ENCODE peak calls at places on chromosomes 4 and X, in five cellular contexts. One of them, this sample, is unnamed.
A peak's percentile ranks its signal among the peaks of the same experiment; 100 is the strongest.

GRCh38 chr4:6987566-6987920 is 55.6 kb upstream of the TADA2B start:
- DNase-seq in H1: no peak
- DNase-seq in mammary epithelial cell: peak; percentile 81
- DNase-seq in K562: no peak
- DNase-seq in astrocyte: peak; percentile 21
- DNase-seq in this sample: peak; percentile 4

GRCh38 chr4:151098191-151098590 is 1.2 kb upstream of the RPS3A start:
- DNase-seq in K562: no peak
- DNase-seq in mammary epithelial cell: no peak
- DNase-seq in H1: no peak
- DNase-seq in astrocyte: no peak
- DNase-seq in this sample: no peak

GRCh38 chrX:29858714-29859113 is 356.6 kb upstream of the MAGEB2 start:
- DNase-seq in astrocyte: peak; percentile 52
- DNase-seq in H1: no peak
- DNase-seq in K562: no peak
- DNase-seq in mammary epithelial cell: peak; percentile 0
- DNase-seq in this sample: peak; percentile 8

GRCh38 chrX:53251307-53251706 is 26.3 kb upstream of the KDM5C start:
- DNase-seq in H1: no peak
- DNase-seq in K562: no peak
- DNase-seq in astrocyte: no peak
- DNase-seq in mammary epithelial cell: no peak
- DNase-seq in this sample: no peak

GRCh38 chr4:94668724-94669123 is 89.0 kb upstream of the BMPR1B start:
- DNase-seq in K562: no peak
- DNase-seq in H1: no peak
- DNase-seq in mammary epithelial cell: no peak
- DNase-seq in astrocyte: no peak
- DNase-seq in this sample: no peak

GRCh38 chr4:127155121-127155520 is 477.6 kb upstream of the INTU start:
- DNase-seq in K562: no peak
- DNase-seq in H1: no peak
- DNase-seq in mammary epithelial cell: no peak
- DNase-seq in astrocyte: no peak
- DNase-seq in this sample: no peak

GRCh38 chr4:54802336-54802735 is 144.6 kb downstream of the KIT start:
- DNase-seq in H1: no peak
- DNase-seq in K562: no peak
- DNase-seq in astrocyte: no peak
- DNase-seq in mammary epithelial cell: no peak
- DNase-seq in this sample: no peak

GRCh38 chr4:61580721-61581377 is 380.7 kb downstream of the ADGRL3 start:
- DNase-seq in K562: no peak
- DNase-seq in mammary epithelial cell: peak; percentile 55
- DNase-seq in H1: no peak
- DNase-seq in astrocyte: peak; percentile 14
- DNase-seq in this sample: peak; percentile 41

GRCh38 chr4:8319731-8320385 is 50.3 kb downstream of the HTRA3 start:
- DNase-seq in K562: no peak
- DNase-seq in astrocyte: peak; percentile 18
- DNase-seq in mammary epithelial cell: peak; percentile 37
- DNase-seq in H1: no peak
- DNase-seq in this sample: no peak

GRCh38 chr4:159446266-159446976 is 343.5 kb downstream of the RAPGEF2 start:
- DNase-seq in K562: peak; percentile 57
- DNase-seq in astrocyte: peak; percentile 68
- DNase-seq in mammary epithelial cell: peak; percentile 68
- DNase-seq in H1: peak; percentile 23
- DNase-seq in this sample: peak; percentile 80

GRCh38 chr4:1200425-1201035 is 28.1 kb upstream of the SPON2 start:
- DNase-seq in astrocyte: peak; percentile 82
- DNase-seq in H1: no peak
- DNase-seq in K562: no peak
- DNase-seq in mammary epithelial cell: no peak
- DNase-seq in this sample: no peak

GRCh38 chr4:94365304-94365703 is 22.7 kb upstream of the HPGDS start:
- DNase-seq in astrocyte: no peak
- DNase-seq in K562: no peak
- DNase-seq in mammary epithelial cell: no peak
- DNase-seq in H1: no peak
- DNase-seq in this sample: peak; percentile 62

GRCh38 chrX:129842510-129843208 is 1.0 kb downstream of the ZDHHC9 start:
- DNase-seq in H1: no peak
- DNase-seq in mammary epithelial cell: peak; percentile 17
- DNase-seq in astrocyte: peak; percentile 40
- DNase-seq in K562: no peak
- DNase-seq in this sample: peak; percentile 55

GRCh38 chr4:55121246-55121645 is 4.1 kb downstream of the KDR start:
- DNase-seq in H1: no peak
- DNase-seq in astrocyte: no peak
- DNase-seq in mammary epithelial cell: no peak
- DNase-seq in K562: no peak
- DNase-seq in this sample: peak; percentile 29

GRCh38 chr4:2937146-2937857 is 25.9 kb downstream of the NOP14 start:
- DNase-seq in astrocyte: peak; percentile 67
- DNase-seq in K562: no peak
- DNase-seq in H1: no peak
- DNase-seq in mammary epithelial cell: peak; percentile 98
- DNase-seq in this sample: peak; percentile 56

GRCh38 chrX:49106930-49107329 is 16.6 kb downstream of the GPKOW start:
- DNase-seq in H1: no peak
- DNase-seq in astrocyte: peak; percentile 26
- DNase-seq in K562: peak; percentile 37
- DNase-seq in mammary epithelial cell: no peak
- DNase-seq in this sample: peak; percentile 34

GRCh38 chrX:119762718-119763117 is 4.3 kb downstream of the SOWAHD start:
- DNase-seq in astrocyte: peak; percentile 29
- DNase-seq in H1: no peak
- DNase-seq in mammary epithelial cell: no peak
- DNase-seq in K562: no peak
- DNase-seq in this sample: no peak

GRCh38 chr4:1211951-1212545 is 36.9 kb downstream of the CTBP1 start:
- DNase-seq in K562: no peak
- DNase-seq in H1: no peak
- DNase-seq in mammary epithelial cell: no peak
- DNase-seq in astrocyte: no peak
- DNase-seq in this sample: no peak

GRCh38 chrX:1283750-1284149 is 15.1 kb downstream of the CSF2RA start:
- DNase-seq in H1: no peak
- DNase-seq in astrocyte: no peak
- DNase-seq in mammary epithelial cell: no peak
- DNase-seq in K562: no peak
- DNase-seq in this sample: no peak

GRCh38 chr4:175891863-175892262 is 79.8 kb upstream of the GPM6A start:
- DNase-seq in mammary epithelial cell: peak; percentile 2
- DNase-seq in H1: no peak
- DNase-seq in astrocyte: peak; percentile 26
- DNase-seq in K562: no peak
- DNase-seq in this sample: peak; percentile 67

GRCh38 chrX:72236841-72237240 is 2.0 kb downstream of the ERCC6L start:
- DNase-seq in mammary epithelial cell: no peak
- DNase-seq in astrocyte: no peak
- DNase-seq in K562: no peak
- DNase-seq in H1: no peak
- DNase-seq in this sample: peak; percentile 77

GRCh38 chr4:138696771-138697170 is 318.8 kb upstream of the NOCT start:
- DNase-seq in astrocyte: peak; percentile 18
- DNase-seq in K562: no peak
- DNase-seq in mammary epithelial cell: no peak
- DNase-seq in H1: no peak
- DNase-seq in this sample: no peak

GRCh38 chr4:94262163-94263016 is 54.7 kb downstream of the SMARCAD1 start:
- DNase-seq in K562: no peak
- DNase-seq in H1: no peak
- DNase-seq in mammary epithelial cell: peak; percentile 77
- DNase-seq in astrocyte: no peak
- DNase-seq in this sample: no peak

GRCh38 chrX:105876658-105877057 is 54.3 kb downstream of the NRK start:
- DNase-seq in mammary epithelial cell: peak; percentile 26
- DNase-seq in astrocyte: no peak
- DNase-seq in K562: no peak
- DNase-seq in H1: no peak
- DNase-seq in this sample: peak; percentile 64

GRCh38 chr4:145878501-145879435 is 59.9 kb downstream of the ZNF827 start:
- DNase-seq in K562: no peak
- DNase-seq in mammary epithelial cell: peak; percentile 19
- DNase-seq in astrocyte: peak; percentile 83
- DNase-seq in H1: no peak
- DNase-seq in this sample: no peak

DNA sequence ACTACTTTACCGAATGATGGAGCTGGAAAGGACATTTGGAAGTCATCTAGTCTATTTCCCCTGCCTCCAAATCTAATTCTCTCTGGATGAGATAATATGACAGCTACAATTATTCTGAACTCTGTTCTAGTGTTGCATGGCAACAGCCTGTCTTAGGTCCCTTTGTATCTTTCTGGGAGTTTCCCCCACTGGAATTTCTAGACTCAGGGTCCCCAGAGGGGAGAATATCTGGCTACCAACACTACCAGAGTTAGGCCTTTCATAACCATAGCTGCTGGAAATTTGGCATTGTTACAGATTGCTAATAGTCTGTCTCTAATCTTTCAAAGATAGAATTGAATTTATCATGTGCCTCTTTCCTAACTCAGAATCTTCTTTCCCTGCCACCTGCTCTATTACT is 4.5 kb downstream of the MSN start:
- DNase-seq in mammary epithelial cell: no peak
- DNase-seq in H1: no peak
- DNase-seq in K562: no peak
- DNase-seq in astrocyte: no peak
- DNase-seq in this sample: no peak
- H3K79me2 ChIP-seq in mammary epithelial cell: peaks cover 95% of the 10 kb centered on the region
- H3K79me2 ChIP-seq in H1: peaks cover 75% of the 10 kb centered on the region
- H3K79me2 ChIP-seq in K562: peaks cover 94% of the 10 kb centered on the region
- H3K79me2 ChIP-seq in astrocyte: peaks cover 92% of the 10 kb centered on the region
- H3K79me2 ChIP-seq in this sample: peaks cover 95% of the 10 kb centered on the region

GRCh38 chrX:19760841-19761512 is 126.4 kb downstream of the SH3KBP1 start:
- DNase-seq in K562: no peak
- DNase-seq in mammary epithelial cell: no peak
- DNase-seq in astrocyte: no peak
- DNase-seq in H1: no peak
- DNase-seq in this sample: no peak

GRCh38 chrX:19758536-19758935 is 128.9 kb downstream of the SH3KBP1 start:
- DNase-seq in H1: no peak
- DNase-seq in mammary epithelial cell: no peak
- DNase-seq in astrocyte: peak; percentile 14
- DNase-seq in K562: no peak
- DNase-seq in this sample: peak; percentile 37

GRCh38 chrX:19760345-19760744 is 127.1 kb downstream of the SH3KBP1 start:
- DNase-seq in K562: no peak
- DNase-seq in mammary epithelial cell: no peak
- DNase-seq in H1: no peak
- DNase-seq in astrocyte: no peak
- DNase-seq in this sample: no peak

GRCh38 chrX:19753368-19753767 is 134.0 kb downstream of the SH3KBP1 start:
- DNase-seq in mammary epithelial cell: no peak
- DNase-seq in H1: no peak
- DNase-seq in astrocyte: no peak
- DNase-seq in K562: no peak
- DNase-seq in this sample: no peak

DNA sequence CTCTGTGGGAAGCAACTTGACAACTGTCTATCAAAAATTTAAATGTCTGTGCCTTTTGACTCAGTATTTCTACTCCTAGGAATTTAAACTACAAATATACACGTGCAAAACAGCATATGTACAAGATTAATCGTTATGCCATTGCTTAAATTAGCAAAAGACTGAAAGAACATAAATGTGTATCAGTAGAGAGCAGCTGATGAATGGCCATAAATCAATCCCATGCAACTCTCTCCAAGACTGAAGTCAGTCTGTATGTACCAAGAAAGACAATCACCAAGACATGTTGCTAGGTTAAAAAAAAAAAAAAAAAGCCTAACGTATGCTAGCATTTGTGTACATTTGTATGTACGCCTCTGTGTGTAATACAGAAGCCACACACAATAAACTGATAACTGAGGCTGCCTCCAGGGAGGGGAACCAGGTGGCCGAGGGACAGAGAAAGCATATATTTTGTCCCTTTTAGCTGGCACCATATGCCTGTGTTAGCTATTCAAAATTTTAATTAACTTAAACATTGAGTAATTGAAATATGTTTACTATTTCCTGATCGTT is 130.7 kb downstream of the SH3KBP1 start:
- DNase-seq in H1: no peak
- DNase-seq in astrocyte: no peak
- DNase-seq in K562: no peak
- DNase-seq in mammary epithelial cell: no peak
- DNase-seq in this sample: no peak
- H3K79me2 ChIP-seq in H1: no peaks in the 10 kb centered on the region
- H3K79me2 ChIP-seq in astrocyte: no peaks in the 10 kb centered on the region
- H3K79me2 ChIP-seq in K562: no peaks in the 10 kb centered on the region
- H3K79me2 ChIP-seq in mammary epithelial cell: no peaks in the 10 kb centered on the region
- H3K79me2 ChIP-seq in this sample: no peaks in the 10 kb centered on the region

GRCh38 chr4:41205854-41206460 is 8.4 kb downstream of the APBB2 start:
- DNase-seq in mammary epithelial cell: no peak
- DNase-seq in H1: no peak
- DNase-seq in K562: no peak
- DNase-seq in astrocyte: no peak
- DNase-seq in this sample: no peak

GRCh38 chr4:41205130-41205529 is 9.2 kb downstream of the APBB2 start:
- DNase-seq in astrocyte: no peak
- DNase-seq in H1: no peak
- DNase-seq in mammary epithelial cell: no peak
- DNase-seq in K562: no peak
- DNase-seq in this sample: no peak

GRCh38 chr4:41209901-41210300 is 4.4 kb downstream of the APBB2 start:
- DNase-seq in astrocyte: no peak
- DNase-seq in K562: no peak
- DNase-seq in mammary epithelial cell: no peak
- DNase-seq in H1: no peak
- DNase-seq in this sample: no peak

GRCh38 chr4:41209187-41209586 is 5.2 kb downstream of the APBB2 start:
- DNase-seq in astrocyte: peak; percentile 47
- DNase-seq in K562: no peak
- DNase-seq in H1: no peak
- DNase-seq in mammary epithelial cell: no peak
- DNase-seq in this sample: no peak

DNA sequence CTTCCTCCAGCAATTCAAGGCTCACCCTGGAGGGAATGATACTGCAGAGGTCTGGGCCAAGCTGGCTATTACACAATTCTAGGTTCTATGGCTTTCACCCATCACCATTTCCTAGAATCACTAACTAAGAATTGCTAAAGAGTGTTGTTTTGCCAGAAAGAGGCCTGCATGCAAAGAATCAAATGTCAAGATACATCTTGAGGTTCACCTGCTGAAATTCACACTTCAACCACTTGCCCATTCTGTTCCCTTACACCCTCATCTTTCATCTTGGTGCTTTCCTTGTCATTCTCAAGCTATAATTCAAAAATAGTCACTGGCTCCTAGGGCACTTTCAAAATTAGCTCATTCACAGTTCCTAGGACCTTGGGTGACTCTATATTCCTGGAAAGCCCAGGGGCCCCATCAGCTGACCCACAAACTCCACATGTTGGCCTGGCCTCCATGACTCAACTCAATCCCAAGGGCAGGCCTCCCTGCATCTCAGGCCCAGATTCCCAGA is 7.0 kb downstream of the APBB2 start:
- DNase-seq in K562: no peak
- DNase-seq in H1: no peak
- DNase-seq in astrocyte: no peak
- DNase-seq in mammary epithelial cell: no peak
- DNase-seq in this sample: no peak
- H3K79me2 ChIP-seq in K562: no peaks in the 10 kb centered on the region
- H3K79me2 ChIP-seq in H1: peaks cover 94% of the 10 kb centered on the region
- H3K79me2 ChIP-seq in astrocyte: peaks cover 100% of the 10 kb centered on the region
- H3K79me2 ChIP-seq in mammary epithelial cell: peaks cover 99% of the 10 kb centered on the region
- H3K79me2 ChIP-seq in this sample: peaks cover 100% of the 10 kb centered on the region

GRCh38 chrX:41332408-41332987 is 1.5 kb upstream of the DDX3X start:
- DNase-seq in mammary epithelial cell: no peak
- DNase-seq in K562: no peak
- DNase-seq in astrocyte: peak; percentile 43
- DNase-seq in H1: no peak
- DNase-seq in this sample: no peak
- H3K79me2 ChIP-seq in mammary epithelial cell: peaks cover 36% of the 10 kb centered on the region
- H3K79me2 ChIP-seq in K562: peaks cover 57% of the 10 kb centered on the region
- H3K79me2 ChIP-seq in astrocyte: peaks cover 35% of the 10 kb centered on the region
- H3K79me2 ChIP-seq in H1: peaks cover 44% of the 10 kb centered on the region
- H3K79me2 ChIP-seq in this sample: peaks cover 38% of the 10 kb centered on the region